ENCODE peak calls at places on chromosomes 11 and 22, in nine cellular contexts. One of them, this sample, is unnamed.

GRCh38 chr22:39594411-39594810 is 23.9 kb downstream of the CACNA1I start:
- DNase-seq in AG04450: no peak
- DNase-seq in fibroblast of mammary gland: no peak
- DNase-seq in nephron progenitor cell: no peak
- DNase-seq in transverse colon: no peak
- DNase-seq in AG09319: no peak
- DNase-seq in brain microvascular endothelial cell: no peak
- DNase-seq in esophagus squamous epithelium: no peak
- DNase-seq in progenitor cell of endocrine pancreas: no peak
- DNase-seq in this sample: no peak

GRCh38 chr11:2801711-2802388 is 83.7 kb downstream of the CDKN1C start:
- DNase-seq in AG04450: no peak
- DNase-seq in fibroblast of mammary gland: no peak
- DNase-seq in nephron progenitor cell: no peak
- DNase-seq in transverse colon: peak
- DNase-seq in AG09319: no peak
- DNase-seq in brain microvascular endothelial cell: no peak
- DNase-seq in esophagus squamous epithelium: no peak
- DNase-seq in progenitor cell of endocrine pancreas: peak
- DNase-seq in this sample: no peak

GRCh38 chr11:9861860-9862725 is 198.2 kb downstream of the SWAP70 start:
- DNase-seq in AG04450: no peak
- DNase-seq in fibroblast of mammary gland: peak
- DNase-seq in nephron progenitor cell: peak
- DNase-seq in transverse colon: peak
- DNase-seq in AG09319: no peak
- DNase-seq in brain microvascular endothelial cell: peak
- DNase-seq in esophagus squamous epithelium: no peak
- DNase-seq in progenitor cell of endocrine pancreas: no peak
- DNase-seq in this sample: peak

GRCh38 chr22:25942989-25943411 is 201.0 kb downstream of the MYO18B start:
- DNase-seq in AG04450: no peak
- DNase-seq in fibroblast of mammary gland: no peak
- DNase-seq in nephron progenitor cell: no peak
- DNase-seq in transverse colon: no peak
- DNase-seq in AG09319: no peak
- DNase-seq in brain microvascular endothelial cell: no peak
- DNase-seq in esophagus squamous epithelium: no peak
- DNase-seq in progenitor cell of endocrine pancreas: no peak
- DNase-seq in this sample: no peak

GRCh38 chr11:57523419-57523818 is 7.1 kb downstream of the TIMM10 start:
- DNase-seq in AG04450: no peak
- DNase-seq in fibroblast of mammary gland: no peak
- DNase-seq in nephron progenitor cell: no peak
- DNase-seq in transverse colon: no peak
- DNase-seq in AG09319: no peak
- DNase-seq in brain microvascular endothelial cell: no peak
- DNase-seq in esophagus squamous epithelium: no peak
- DNase-seq in progenitor cell of endocrine pancreas: no peak
- DNase-seq in this sample: no peak

GRCh38 chr11:109166441-109166840 is 255.5 kb upstream of the C11orf87 start:
- DNase-seq in AG04450: no peak
- DNase-seq in fibroblast of mammary gland: no peak
- DNase-seq in nephron progenitor cell: no peak
- DNase-seq in transverse colon: no peak
- DNase-seq in AG09319: no peak
- DNase-seq in brain microvascular endothelial cell: no peak
- DNase-seq in esophagus squamous epithelium: no peak
- DNase-seq in progenitor cell of endocrine pancreas: no peak
- DNase-seq in this sample: no peak

GRCh38 chr11:9850224-9850895 is 186.5 kb downstream of the SWAP70 start:
- DNase-seq in AG04450: no peak
- DNase-seq in fibroblast of mammary gland: no peak
- DNase-seq in nephron progenitor cell: no peak
- DNase-seq in transverse colon: no peak
- DNase-seq in AG09319: no peak
- DNase-seq in brain microvascular endothelial cell: no peak
- DNase-seq in esophagus squamous epithelium: no peak
- DNase-seq in progenitor cell of endocrine pancreas: no peak
- DNase-seq in this sample: no peak

GRCh38 chr11:2681408-2682145 is 18.2 kb downstream of the KCNQ1OT1 start:
- DNase-seq in AG04450: no peak
- DNase-seq in fibroblast of mammary gland: no peak
- DNase-seq in nephron progenitor cell: no peak
- DNase-seq in transverse colon: no peak
- DNase-seq in AG09319: no peak
- DNase-seq in brain microvascular endothelial cell: no peak
- DNase-seq in esophagus squamous epithelium: no peak
- DNase-seq in progenitor cell of endocrine pancreas: no peak
- DNase-seq in this sample: no peak

GRCh38 chr22:39675907-39676306 is 105.4 kb downstream of the CACNA1I start:
- DNase-seq in AG04450: no peak
- DNase-seq in fibroblast of mammary gland: no peak
- DNase-seq in nephron progenitor cell: no peak
- DNase-seq in transverse colon: no peak
- DNase-seq in AG09319: no peak
- DNase-seq in brain microvascular endothelial cell: no peak
- DNase-seq in esophagus squamous epithelium: no peak
- DNase-seq in progenitor cell of endocrine pancreas: no peak
- DNase-seq in this sample: no peak

GRCh38 chr11:2830030-2830812 is 55.4 kb downstream of the CDKN1C start:
- DNase-seq in AG04450: no peak
- DNase-seq in fibroblast of mammary gland: no peak
- DNase-seq in nephron progenitor cell: no peak
- DNase-seq in transverse colon: no peak
- DNase-seq in AG09319: no peak
- DNase-seq in brain microvascular endothelial cell: no peak
- DNase-seq in esophagus squamous epithelium: no peak
- DNase-seq in progenitor cell of endocrine pancreas: no peak
- DNase-seq in this sample: no peak

GRCh38 chr22:40002935-40003715 is 8.4 kb downstream of the FAM83F start:
- DNase-seq in AG04450: no peak
- DNase-seq in fibroblast of mammary gland: no peak
- DNase-seq in nephron progenitor cell: no peak
- DNase-seq in transverse colon: no peak
- DNase-seq in AG09319: no peak
- DNase-seq in brain microvascular endothelial cell: no peak
- DNase-seq in esophagus squamous epithelium: no peak
- DNase-seq in progenitor cell of endocrine pancreas: no peak
- DNase-seq in this sample: no peak

GRCh38 chr22:44995282-44995597 is 14.6 kb downstream of the PHF21B start:
- DNase-seq in AG04450: no peak
- DNase-seq in fibroblast of mammary gland: no peak
- DNase-seq in nephron progenitor cell: no peak
- DNase-seq in transverse colon: no peak
- DNase-seq in AG09319: no peak
- DNase-seq in brain microvascular endothelial cell: no peak
- DNase-seq in esophagus squamous epithelium: no peak
- DNase-seq in progenitor cell of endocrine pancreas: no peak
- DNase-seq in this sample: no peak

GRCh38 chr11:44133335-44133946 is 38.0 kb downstream of the EXT2 start:
- DNase-seq in AG04450: no peak
- DNase-seq in fibroblast of mammary gland: peak
- DNase-seq in nephron progenitor cell: peak
- DNase-seq in transverse colon: no peak
- DNase-seq in AG09319: no peak
- DNase-seq in brain microvascular endothelial cell: peak
- DNase-seq in esophagus squamous epithelium: no peak
- DNase-seq in progenitor cell of endocrine pancreas: no peak
- DNase-seq in this sample: peak

GRCh38 chr22:49431559-49431958 is 396.1 kb downstream of the BRD1 start:
- DNase-seq in AG04450: no peak
- DNase-seq in fibroblast of mammary gland: no peak
- DNase-seq in nephron progenitor cell: no peak
- DNase-seq in transverse colon: no peak
- DNase-seq in AG09319: no peak
- DNase-seq in brain microvascular endothelial cell: no peak
- DNase-seq in esophagus squamous epithelium: no peak
- DNase-seq in progenitor cell of endocrine pancreas: no peak
- DNase-seq in this sample: no peak

GRCh38 chr22:49427941-49428340 is 399.7 kb downstream of the BRD1 start:
- DNase-seq in AG04450: no peak
- DNase-seq in fibroblast of mammary gland: no peak
- DNase-seq in nephron progenitor cell: no peak
- DNase-seq in transverse colon: no peak
- DNase-seq in AG09319: no peak
- DNase-seq in brain microvascular endothelial cell: no peak
- DNase-seq in esophagus squamous epithelium: no peak
- DNase-seq in progenitor cell of endocrine pancreas: no peak
- DNase-seq in this sample: no peak

GRCh38 chr22:49426618-49427266 is 400.9 kb downstream of the BRD1 start:
- DNase-seq in AG04450: no peak
- DNase-seq in fibroblast of mammary gland: no peak
- DNase-seq in nephron progenitor cell: no peak
- DNase-seq in transverse colon: no peak
- DNase-seq in AG09319: no peak
- DNase-seq in brain microvascular endothelial cell: no peak
- DNase-seq in esophagus squamous epithelium: no peak
- DNase-seq in progenitor cell of endocrine pancreas: no peak
- DNase-seq in this sample: no peak

GRCh38 chr22:49427341-49427740 is 400.3 kb downstream of the BRD1 start:
- DNase-seq in AG04450: no peak
- DNase-seq in fibroblast of mammary gland: no peak
- DNase-seq in nephron progenitor cell: no peak
- DNase-seq in transverse colon: no peak
- DNase-seq in AG09319: no peak
- DNase-seq in brain microvascular endothelial cell: no peak
- DNase-seq in esophagus squamous epithelium: no peak
- DNase-seq in progenitor cell of endocrine pancreas: no peak
- DNase-seq in this sample: no peak

DNA sequence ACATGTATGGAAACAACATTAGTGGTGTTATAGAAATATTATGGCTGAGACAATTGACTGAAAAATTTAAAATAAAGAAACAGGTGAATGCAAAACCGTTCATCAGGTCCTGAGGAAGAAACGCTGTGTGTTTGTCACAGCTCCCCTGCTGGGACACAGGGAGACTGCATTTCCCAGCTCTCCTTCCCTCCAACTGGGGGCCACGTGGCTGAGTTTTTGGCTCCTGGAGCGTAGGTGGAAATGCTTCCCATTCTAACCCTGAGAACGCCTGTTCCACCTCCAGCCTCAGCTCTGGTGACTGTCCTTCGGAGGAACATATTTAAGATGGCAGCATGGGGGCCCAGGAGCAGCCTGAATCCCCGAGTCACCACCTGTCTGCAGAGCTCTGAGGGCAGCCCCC is 398.6 kb downstream of the BRD1 start:
- DNase-seq in AG04450: no peak
- DNase-seq in fibroblast of mammary gland: no peak
- DNase-seq in nephron progenitor cell: no peak
- DNase-seq in transverse colon: no peak
- DNase-seq in AG09319: no peak
- DNase-seq in brain microvascular endothelial cell: no peak
- DNase-seq in esophagus squamous epithelium: no peak
- DNase-seq in progenitor cell of endocrine pancreas: no peak
- DNase-seq in this sample: no peak
- TF ChIP-seq CTCF in AG04450: no peak
- TF ChIP-seq CTCF in fibroblast of mammary gland: no peak
- TF ChIP-seq CTCF in nephron progenitor cell: no peak
- TF ChIP-seq CTCF in transverse colon: no peak
- TF ChIP-seq CTCF in AG09319: no peak
- TF ChIP-seq CTCF in brain microvascular endothelial cell: no peak
- TF ChIP-seq CTCF in esophagus squamous epithelium: no peak
- TF ChIP-seq CTCF in progenitor cell of endocrine pancreas: peak
- TF ChIP-seq CTCF in this sample: no peak

DNA sequence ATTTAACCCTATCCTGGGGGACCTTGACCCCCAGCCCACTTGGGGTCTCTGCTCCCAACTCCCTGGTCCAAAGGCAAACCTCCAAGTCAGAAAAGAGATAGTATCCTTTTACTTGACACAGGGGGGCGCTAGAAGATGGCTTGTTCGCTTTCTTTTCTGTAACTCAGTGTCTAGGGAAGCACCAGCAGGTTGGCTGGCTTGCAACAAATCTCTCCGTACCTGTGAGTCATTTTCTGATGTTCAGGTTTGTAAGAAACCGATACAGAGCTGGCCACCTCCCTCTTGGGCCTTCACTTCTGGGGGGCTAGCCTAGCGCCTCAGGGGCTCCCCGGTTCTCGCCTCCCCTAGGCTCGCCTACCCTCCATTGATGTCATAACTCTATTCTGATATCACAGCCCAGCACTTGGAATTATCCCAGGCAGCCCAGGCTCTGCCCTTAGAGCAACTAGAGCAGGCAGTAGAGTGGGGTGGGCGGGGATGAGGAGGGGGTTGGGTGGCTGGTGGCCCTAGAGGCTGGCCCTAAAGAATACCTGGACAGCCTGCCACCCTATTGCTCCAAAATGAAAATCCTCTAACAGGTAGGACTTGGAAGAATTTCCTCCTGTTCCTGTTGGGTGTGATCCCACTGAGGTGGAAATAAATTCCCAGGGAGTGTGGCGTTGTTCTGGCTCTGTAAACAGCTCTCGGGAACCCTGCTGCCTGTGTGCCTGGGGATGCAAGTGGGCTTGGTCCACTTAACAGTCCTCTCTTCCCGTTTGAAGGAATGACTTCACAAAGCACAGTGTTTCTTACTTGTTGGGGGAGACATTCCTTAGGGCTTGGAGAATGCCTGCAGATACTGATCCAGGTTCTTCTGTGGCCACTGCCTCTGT is 69.4 kb downstream of the OSBP2 start:
- DNase-seq in AG04450: peak
- DNase-seq in fibroblast of mammary gland: peak
- DNase-seq in nephron progenitor cell: peak
- DNase-seq in transverse colon: peak
- DNase-seq in AG09319: peak
- DNase-seq in brain microvascular endothelial cell: peak
- DNase-seq in esophagus squamous epithelium: no peak
- DNase-seq in progenitor cell of endocrine pancreas: peak
- DNase-seq in this sample: peak
- TF ChIP-seq CTCF in AG04450: peak
- TF ChIP-seq CTCF in fibroblast of mammary gland: peak
- TF ChIP-seq CTCF in nephron progenitor cell: peak
- TF ChIP-seq CTCF in transverse colon: peak
- TF ChIP-seq CTCF in AG09319: peak
- TF ChIP-seq CTCF in brain microvascular endothelial cell: peak
- TF ChIP-seq CTCF in esophagus squamous epithelium: peak
- TF ChIP-seq CTCF in progenitor cell of endocrine pancreas: peak
- TF ChIP-seq CTCF in this sample: peak

GRCh38 chr22:37137131-37137530 is 12.6 kb downstream of the IL2RB start:
- DNase-seq in AG04450: no peak
- DNase-seq in fibroblast of mammary gland: no peak
- DNase-seq in nephron progenitor cell: no peak
- DNase-seq in transverse colon: no peak
- DNase-seq in AG09319: no peak
- DNase-seq in brain microvascular endothelial cell: no peak
- DNase-seq in esophagus squamous epithelium: no peak
- DNase-seq in progenitor cell of endocrine pancreas: no peak
- DNase-seq in this sample: no peak
- TF ChIP-seq CTCF in AG04450: no peak
- TF ChIP-seq CTCF in fibroblast of mammary gland: no peak
- TF ChIP-seq CTCF in nephron progenitor cell: no peak
- TF ChIP-seq CTCF in transverse colon: no peak
- TF ChIP-seq CTCF in AG09319: no peak
- TF ChIP-seq CTCF in brain microvascular endothelial cell: no peak
- TF ChIP-seq CTCF in esophagus squamous epithelium: no peak
- TF ChIP-seq CTCF in progenitor cell of endocrine pancreas: no peak
- TF ChIP-seq CTCF in this sample: no peak

DNA sequence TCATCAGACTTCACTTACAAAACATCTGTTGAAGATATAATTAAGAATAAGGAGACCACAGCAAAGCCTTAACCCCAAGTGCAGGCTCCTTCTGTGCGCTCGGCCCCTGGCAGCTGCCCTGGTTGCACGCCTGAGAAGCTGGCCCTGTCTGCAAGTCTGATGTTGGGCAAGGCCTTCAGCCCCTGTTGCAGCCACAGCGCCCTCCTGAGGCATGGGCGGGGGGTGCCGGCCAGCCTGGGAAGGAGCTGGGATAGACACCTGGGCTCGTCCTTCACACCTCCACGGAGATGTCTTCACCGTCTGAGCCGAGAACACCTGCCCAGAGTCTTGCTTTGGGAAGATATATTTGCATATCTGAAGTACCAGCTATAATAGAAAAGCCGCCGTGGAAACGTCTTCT is 104.1 kb downstream of the MPPED1 start:
- DNase-seq in AG04450: no peak
- DNase-seq in fibroblast of mammary gland: no peak
- DNase-seq in nephron progenitor cell: no peak
- DNase-seq in transverse colon: no peak
- DNase-seq in AG09319: no peak
- DNase-seq in brain microvascular endothelial cell: no peak
- DNase-seq in esophagus squamous epithelium: no peak
- DNase-seq in progenitor cell of endocrine pancreas: no peak
- DNase-seq in this sample: no peak
- TF ChIP-seq CTCF in AG04450: no peak
- TF ChIP-seq CTCF in fibroblast of mammary gland: no peak
- TF ChIP-seq CTCF in nephron progenitor cell: no peak
- TF ChIP-seq CTCF in transverse colon: no peak
- TF ChIP-seq CTCF in AG09319: no peak
- TF ChIP-seq CTCF in brain microvascular endothelial cell: no peak
- TF ChIP-seq CTCF in esophagus squamous epithelium: no peak
- TF ChIP-seq CTCF in progenitor cell of endocrine pancreas: no peak
- TF ChIP-seq CTCF in this sample: no peak

This sample was measured in Calu3.